ENCODE peak calls at places on chromosomes 12 and 14, in four cellular contexts. V is heart left ventricle, U is tibial nerve, I is esophagus squamous epithelium. W is an unnamed sample.

GRCh38 chr12:49340971-49341776 is 4.2 kb upstream of the C1QL4 start:
- DNase-seq in V (no peak), U (no peak), I (no peak), W (no peak)

GRCh38 chr12:128059621-128060370 is 207.2 kb upstream of the TMEM132C start:
- DNase-seq in U (no peak), V (no peak), I (no peak), W (no peak)

GRCh38 chr12:123938679-123939480 is 33.8 kb downstream of the CCDC92 start:
- DNase-seq in V (no peak), I (no peak), U (no peak), W (no peak)

GRCh38 chr12:43540474-43540873 is 11.5 kb downstream of the ADAMTS20 start:
- DNase-seq in V (no peak), U (no peak), I (no peak), W (no peak)

GRCh38 chr12:118714051-118714460 is 267.3 kb upstream of the SRRM4 start:
- DNase-seq in U (no peak), V (no peak), I (no peak), W (peak)

GRCh38 chr12:77104792-77105191 is 39.4 kb upstream of the E2F7 start:
- DNase-seq in V (no peak), I (no peak), U (no peak), W (no peak)

GRCh38 chr12:52523825-52524224 is 3.6 kb upstream of the KRT5 start:
- DNase-seq in V (no peak), I (no peak), U (no peak), W (peak)

GRCh38 chr12:92987846-92988621 is 58.9 kb upstream of the EEA1 start:
- DNase-seq in V (no peak), U (no peak), I (no peak), W (peak)

GRCh38 chr12:3747543-3747942 is 5.4 kb downstream of the CRACR2A start:
- DNase-seq in I (no peak), V (no peak), U (no peak), W (no peak)

GRCh38 chr12:127174881-127175280 is 1092.1 kb upstream of the TMEM132C start:
- DNase-seq in V (no peak), U (no peak), I (no peak), W (no peak)

GRCh38 chr12:111406474-111407370 is 999 bp downstream of the SH2B3 start:
- DNase-seq in V (peak), I (no peak), U (no peak), W (peak)

GRCh38 chr12:122064034-122064777 is 14.3 kb upstream of the MLXIP start:
- DNase-seq in U (peak), V (peak), I (no peak), W (peak)

GRCh38 chr12:505221-505620 is 45.5 kb downstream of the B4GALNT3 start:
- DNase-seq in V (no peak), U (no peak), I (no peak), W (no peak)

GRCh38 chr12:47868552-47869031 is 36.2 kb downstream of the VDR start:
- DNase-seq in V (no peak), U (no peak), I (no peak), W (no peak)

GRCh38 chr12:45839917-45840316 is 110.4 kb downstream of the ARID2 start:
- DNase-seq in U (no peak), V (no peak), I (no peak), W (no peak)

GRCh38 chr12:23049180-23049579 is 424.2 kb downstream of the ETNK1 start:
- DNase-seq in V (no peak), I (no peak), U (no peak), W (no peak)

GRCh38 chr14:44791730-44792129 is 170.0 kb downstream of the KLHL28 start:
- DNase-seq in U (no peak), I (no peak), V (no peak), W (no peak)

GRCh38 chr14:77125275-77126073 is 16.1 kb downstream of the ZDHHC22 start:
- DNase-seq in U (no peak), I (no peak), V (no peak), W (no peak)

GRCh38 chr12:29961231-29961630 is 177.5 kb upstream of the TMTC1 start:
- DNase-seq in U (no peak), I (no peak), V (no peak), W (no peak)

GRCh38 chr14:103616635-103617300 is 12.2 kb upstream of the KLC1 start:
- DNase-seq in V (no peak), I (no peak), U (no peak), W (no peak)

GRCh38 chr14:99573436-99574098 is 30.4 kb downstream of the CCDC85C start:
- DNase-seq in I (no peak), V (no peak), U (no peak), W (no peak)

GRCh38 chr14:42391146-42391821 is 784.6 kb downstream of the LRFN5 start:
- DNase-seq in I (no peak), U (no peak), V (no peak), W (no peak)

GRCh38 chr12:111705672-111706071 is 19.8 kb downstream of the ACAD10 start:
- DNase-seq in U (no peak), I (no peak), V (no peak), W (peak)

GRCh38 chr14:98923596-98923995 is 348.4 kb downstream of the BCL11B start:
- DNase-seq in U (no peak), V (no peak), I (no peak), W (no peak)

GRCh38 chr12:90250041-90250440 is 541.4 kb upstream of the ATP2B1 start:
- DNase-seq in V (no peak), U (no peak), I (no peak), W (no peak)

GRCh38 chr14:69318901-69319475 is 59.0 kb downstream of the GALNT16 start:
- DNase-seq in I (no peak), V (no peak), U (no peak), W (no peak)

GRCh38 chr14:70982204-70982603 is 74.9 kb downstream of the PCNX1 start:
- DNase-seq in U (no peak), V (no peak), I (no peak), W (no peak)

GRCh38 chr14:88929656-88930436 is 105.4 kb downstream of the TTC8 start:
- DNase-seq in I (no peak), U (no peak), V (no peak), W (no peak)
- TF ChIP-seq CTCF in I (no peak), U (no peak), V (no peak), W (no peak)

DNA sequence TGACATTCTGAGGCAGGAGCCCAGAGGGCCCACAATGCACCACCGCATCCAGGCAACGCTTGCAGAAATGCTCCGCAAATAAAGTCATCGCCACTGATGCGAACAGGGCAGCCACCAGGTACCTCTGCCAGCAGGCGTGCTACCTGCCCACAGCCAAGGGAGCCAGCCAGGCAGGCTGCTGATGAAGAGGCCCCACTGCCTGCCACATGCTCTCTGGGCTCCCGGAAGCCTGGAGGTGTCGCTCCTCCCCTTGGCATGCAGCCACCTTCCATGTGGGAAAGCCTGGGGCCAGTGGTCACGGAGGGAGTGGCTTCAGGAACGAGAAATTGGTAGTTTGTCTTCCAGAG is 14.7 kb downstream of the GPR132 start:
- DNase-seq in U (no peak), I (no peak), V (no peak), W (no peak)
- TF ChIP-seq CTCF in U (no peak), I (no peak), V (no peak), W (no peak)

GRCh38 chr12:107568718-107569117 is 116.9 kb upstream of the PWP1 start:
- DNase-seq in V (no peak), I (no peak), U (no peak), W (no peak)

GRCh38 chr12:107565551-107565950 is 120.0 kb upstream of the PWP1 start:
- DNase-seq in I (no peak), V (no peak), U (no peak), W (no peak)

GRCh38 chr12:107567871-107568619 is 117.6 kb upstream of the PWP1 start:
- DNase-seq in I (no peak), V (no peak), U (no peak), W (no peak)

GRCh38 chr12:107560906-107561285 is 124.7 kb upstream of the PWP1 start:
- DNase-seq in U (no peak), V (no peak), I (no peak), W (no peak)

GRCh38 chr12:107564946-107565345 is 120.7 kb upstream of the PWP1 start:
- DNase-seq in I (no peak), V (no peak), U (no peak), W (no peak)
- TF ChIP-seq CTCF in I (peak), V (no peak), U (no peak), W (no peak)

GRCh38 chr14:91425720-91426032 is 8.1 kb upstream of the CCDC88C start:
- DNase-seq in V (no peak), U (no peak), I (no peak), W (no peak)
- TF ChIP-seq CTCF in V (no peak), U (no peak), I (no peak), W (no peak)

DNA sequence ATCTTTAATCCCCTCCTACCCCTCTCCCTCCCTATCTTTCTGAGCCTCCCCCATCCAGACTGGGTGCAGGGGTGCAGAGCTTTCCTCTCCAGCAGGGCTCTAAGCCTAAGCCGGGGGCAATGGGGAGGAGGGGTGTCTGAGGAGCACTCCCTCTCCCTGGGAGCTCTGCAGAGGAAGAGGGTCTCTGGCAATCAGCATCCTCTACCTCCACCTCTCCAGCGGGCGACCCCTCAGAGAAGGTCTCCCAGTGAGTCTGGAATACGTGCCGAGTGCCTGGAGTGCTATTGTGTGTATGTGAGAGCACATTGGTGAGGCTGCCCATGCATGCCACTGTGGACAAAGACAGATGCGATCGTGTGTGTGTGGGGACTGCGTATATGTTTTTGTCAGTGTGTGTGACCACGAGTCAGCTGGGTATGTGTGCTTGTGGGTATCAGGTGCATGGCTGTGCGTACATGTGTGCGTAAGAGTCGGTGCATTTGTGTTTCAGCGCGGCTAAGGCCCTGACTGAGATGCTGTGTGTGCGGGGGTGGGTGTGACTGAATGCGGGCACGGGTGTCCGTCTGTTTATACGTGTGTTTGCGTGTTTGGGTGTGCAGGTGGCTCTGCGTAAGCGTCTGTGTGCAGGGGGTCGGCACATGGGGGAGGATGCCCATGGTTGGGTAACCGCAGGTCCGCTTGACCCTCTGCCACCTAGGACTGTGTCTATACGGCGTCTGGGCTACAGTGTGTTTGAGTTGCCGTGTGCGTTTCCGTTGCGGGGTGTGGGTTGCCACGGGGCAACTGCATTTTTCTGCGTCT is 905 bp upstream of the DLK1 start:
- DNase-seq in U (no peak), V (no peak), I (no peak), W (no peak)
- TF ChIP-seq CTCF in U (no peak), V (no peak), I (no peak), W (no peak)

DNA sequence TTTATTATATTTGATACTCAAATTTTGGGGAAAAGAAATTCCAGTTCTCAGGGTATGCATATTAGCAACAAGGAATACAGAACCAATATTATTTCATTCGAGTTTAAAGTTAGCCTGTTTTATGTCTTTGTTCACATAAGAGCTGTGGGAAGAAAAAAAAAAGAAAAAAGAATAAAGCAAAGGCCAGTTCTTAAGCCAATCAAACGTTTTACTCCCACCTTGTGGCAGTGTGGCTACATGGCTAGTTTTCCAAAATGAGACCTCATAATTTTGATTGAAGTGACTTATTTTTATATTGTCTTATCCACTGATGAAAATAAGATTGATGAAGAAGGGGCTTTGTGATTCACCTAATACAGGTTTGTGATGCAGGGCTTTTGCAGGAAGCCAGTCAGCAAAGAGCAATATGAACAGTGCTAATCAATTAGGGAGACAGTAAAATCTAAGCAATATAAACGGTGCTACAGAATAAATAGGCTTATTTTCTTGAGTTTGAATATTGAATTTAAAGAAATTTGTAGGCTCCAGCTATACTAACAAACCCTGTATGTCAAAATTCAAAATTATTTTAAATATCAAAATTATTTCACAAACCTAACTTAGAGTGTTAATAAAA is 624.1 kb upstream of the FOXG1 start:
- DNase-seq in I (no peak), U (no peak), V (no peak), W (no peak)
- TF ChIP-seq CTCF in I (no peak), U (no peak), V (no peak), W (no peak)

GRCh38 chr12:98154850-98155249 is 360.5 kb upstream of the TMPO start:
- DNase-seq in I (no peak), V (peak), U (no peak), W (no peak)
- TF ChIP-seq CTCF in I (no peak), V (peak), U (no peak), W (peak)

GRCh38 chr12:38664661-38665269 is 240.6 kb downstream of the CPNE8 start:
- DNase-seq in U (no peak), V (no peak), I (no peak), W (peak)
- TF ChIP-seq CTCF in U (no peak), V (peak), I (no peak), W (peak)

DNA sequence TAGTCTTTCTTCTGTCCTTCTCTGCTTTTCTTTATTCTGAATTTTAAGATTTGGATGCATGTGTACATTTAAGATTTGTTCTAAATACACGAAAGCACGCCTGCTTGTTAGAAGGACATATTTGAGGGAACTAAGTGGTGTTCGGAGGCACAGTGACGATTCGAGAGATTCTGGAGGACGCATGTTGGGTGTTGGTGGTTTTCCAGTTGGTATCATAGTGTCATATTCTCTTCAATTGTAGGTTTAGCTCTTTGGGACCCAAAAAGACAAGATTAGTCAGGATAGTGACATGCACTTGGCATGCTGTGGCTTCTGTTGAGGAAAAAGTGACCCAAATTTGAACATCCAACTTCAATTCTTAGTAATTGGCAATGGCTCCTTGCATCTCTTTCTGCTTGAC is 30.1 kb downstream of the PRKCH start:
- DNase-seq in I (no peak), U (no peak), V (no peak), W (no peak)
- TF ChIP-seq CTCF in I (no peak), U (no peak), V (no peak), W (no peak)

DNA sequence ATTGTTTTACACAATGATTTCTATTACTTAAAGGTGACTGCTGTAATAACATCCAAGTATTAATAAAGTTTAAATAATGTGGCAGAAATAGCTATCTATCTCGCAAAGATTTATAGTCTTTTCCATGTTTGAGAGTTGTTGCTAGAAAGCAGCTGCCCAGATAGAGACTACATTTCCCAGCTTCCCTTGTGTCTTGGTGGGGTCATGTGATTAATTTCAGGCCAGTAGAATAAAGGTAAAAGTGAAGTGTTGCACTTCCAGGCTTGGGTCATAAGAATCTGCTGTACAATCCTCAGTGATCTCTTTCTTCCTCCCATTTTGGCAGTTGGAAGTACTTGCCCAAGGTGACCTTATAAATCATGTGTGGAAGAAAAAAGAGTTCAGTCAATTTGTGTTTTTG is 449.7 kb upstream of the USP15 start:
- DNase-seq in V (no peak), I (no peak), U (no peak), W (no peak)
- TF ChIP-seq CTCF in V (no peak), I (no peak), U (no peak), W (no peak)